ENCODE peak calls at places on chromosomes 3 and 15, in five cellular contexts. One of them, this sample, is unnamed. For H3K79me2, the result is how much of the 10 kb centered on the place peaks cover.

GRCh38 chr3:154973851-154974250 is 106.3 kb upstream of the MME start:
- DNase-seq in SK-N-SH: no peak
- DNase-seq in GM23248: no peak
- DNase-seq in neural progenitor cell: no peak
- DNase-seq in GM23338: no peak
- DNase-seq in this sample: no peak

GRCh38 chr15:60507596-60508424 is 28.9 kb upstream of the ICE2 start:
- DNase-seq in SK-N-SH: peak
- DNase-seq in GM23248: peak
- DNase-seq in neural progenitor cell: peak
- DNase-seq in GM23338: peak
- DNase-seq in this sample: peak

GRCh38 chr3:9779197-9779596 is 9.4 kb upstream of the CAMK1 start:
- DNase-seq in SK-N-SH: no peak
- DNase-seq in GM23248: no peak
- DNase-seq in neural progenitor cell: no peak
- DNase-seq in GM23338: no peak
- DNase-seq in this sample: no peak

GRCh38 chr3:140007946-140008692 is 73.1 kb downstream of the CLSTN2 start:
- DNase-seq in SK-N-SH: no peak
- DNase-seq in GM23248: no peak
- DNase-seq in neural progenitor cell: no peak
- DNase-seq in GM23338: no peak
- DNase-seq in this sample: no peak

GRCh38 chr15:68792901-68793766 is 27.6 kb downstream of the ANP32A start:
- DNase-seq in SK-N-SH: no peak
- DNase-seq in GM23248: no peak
- DNase-seq in neural progenitor cell: no peak
- DNase-seq in GM23338: no peak
- DNase-seq in this sample: no peak

GRCh38 chr15:25329685-25330084 is 109.1 kb downstream of the UBE3A start:
- DNase-seq in SK-N-SH: peak
- DNase-seq in GM23248: no peak
- DNase-seq in neural progenitor cell: no peak
- DNase-seq in GM23338: no peak
- DNase-seq in this sample: no peak

GRCh38 chr3:188164248-188164687 is 10.3 kb downstream of the LPP start:
- DNase-seq in SK-N-SH: no peak
- DNase-seq in GM23248: no peak
- DNase-seq in neural progenitor cell: no peak
- DNase-seq in GM23338: no peak
- DNase-seq in this sample: no peak

GRCh38 chr3:58041182-58041825 is 33.1 kb downstream of the FLNB start:
- DNase-seq in SK-N-SH: no peak
- DNase-seq in GM23248: no peak
- DNase-seq in neural progenitor cell: no peak
- DNase-seq in GM23338: no peak
- DNase-seq in this sample: no peak

GRCh38 chr3:45684327-45684892 is 4.8 kb upstream of the SACM1L start:
- DNase-seq in SK-N-SH: no peak
- DNase-seq in GM23248: no peak
- DNase-seq in neural progenitor cell: no peak
- DNase-seq in GM23338: peak
- DNase-seq in this sample: no peak

GRCh38 chr3:141795311-141795710 is 32.1 kb downstream of the GRK7 start:
- DNase-seq in SK-N-SH: no peak
- DNase-seq in GM23248: peak
- DNase-seq in neural progenitor cell: no peak
- DNase-seq in GM23338: no peak
- DNase-seq in this sample: no peak

GRCh38 chr3:152834354-152835310 is at the start of gene P2RY1:
- DNase-seq in SK-N-SH: peak
- DNase-seq in GM23248: peak
- DNase-seq in neural progenitor cell: peak
- DNase-seq in GM23338: peak
- DNase-seq in this sample: peak

GRCh38 chr3:160781429-160781828 is 25.4 kb downstream of the PPM1L start:
- DNase-seq in SK-N-SH: no peak
- DNase-seq in GM23248: no peak
- DNase-seq in neural progenitor cell: no peak
- DNase-seq in GM23338: no peak
- DNase-seq in this sample: no peak

GRCh38 chr3:179898024-179898423 is 138.7 kb downstream of the PEX5L start:
- DNase-seq in SK-N-SH: peak
- DNase-seq in GM23248: peak
- DNase-seq in neural progenitor cell: peak
- DNase-seq in GM23338: peak
- DNase-seq in this sample: peak

GRCh38 chr3:157120071-157120892 is 39.7 kb downstream of the CCNL1 start:
- DNase-seq in SK-N-SH: no peak
- DNase-seq in GM23248: no peak
- DNase-seq in neural progenitor cell: no peak
- DNase-seq in GM23338: peak
- DNase-seq in this sample: peak

GRCh38 chr15:34582461-34583357 is 742 bp downstream of the GOLGA8B start:
- DNase-seq in SK-N-SH: peak
- DNase-seq in GM23248: peak
- DNase-seq in neural progenitor cell: peak
- DNase-seq in GM23338: peak
- DNase-seq in this sample: peak

GRCh38 chr3:55089211-55089610 is 161.4 kb upstream of the LRTM1 start:
- DNase-seq in SK-N-SH: no peak
- DNase-seq in GM23248: peak
- DNase-seq in neural progenitor cell: no peak
- DNase-seq in GM23338: no peak
- DNase-seq in this sample: no peak

GRCh38 chr3:15933439-15934144 is 135.8 kb upstream of the ANKRD28 start:
- DNase-seq in SK-N-SH: no peak
- DNase-seq in GM23248: peak
- DNase-seq in neural progenitor cell: no peak
- DNase-seq in GM23338: no peak
- DNase-seq in this sample: no peak

GRCh38 chr3:78791745-78792144 is 976.1 kb downstream of the ROBO1 start:
- DNase-seq in SK-N-SH: peak
- DNase-seq in GM23248: no peak
- DNase-seq in neural progenitor cell: no peak
- DNase-seq in GM23338: no peak
- DNase-seq in this sample: no peak

GRCh38 chr3:42500091-42500490 is 2.4 kb upstream of the VIPR1 start:
- DNase-seq in SK-N-SH: no peak
- DNase-seq in GM23248: no peak
- DNase-seq in neural progenitor cell: no peak
- DNase-seq in GM23338: no peak
- DNase-seq in this sample: no peak

GRCh38 chr15:39699531-39700110 is 83.0 kb downstream of the FSIP1 start:
- DNase-seq in SK-N-SH: no peak
- DNase-seq in GM23248: peak
- DNase-seq in neural progenitor cell: no peak
- DNase-seq in GM23338: no peak
- DNase-seq in this sample: no peak

GRCh38 chr15:93072440-93073394 is 16.3 kb downstream of the RGMA start:
- DNase-seq in SK-N-SH: peak
- DNase-seq in GM23248: peak
- DNase-seq in neural progenitor cell: peak
- DNase-seq in GM23338: peak
- DNase-seq in this sample: peak

GRCh38 chr3:160052385-160053047 is 63.9 kb downstream of the IL12A start:
- DNase-seq in SK-N-SH: peak
- DNase-seq in GM23248: peak
- DNase-seq in neural progenitor cell: no peak
- DNase-seq in GM23338: no peak
- DNase-seq in this sample: no peak

GRCh38 chr3:124107074-124107473 is 115.2 kb upstream of the ROPN1 start:
- DNase-seq in SK-N-SH: no peak
- DNase-seq in GM23248: peak
- DNase-seq in neural progenitor cell: no peak
- DNase-seq in GM23338: no peak
- DNase-seq in this sample: no peak

GRCh38 chr3:63642488-63642887 is 10.0 kb upstream of the SNTN start:
- DNase-seq in SK-N-SH: no peak
- DNase-seq in GM23248: peak
- DNase-seq in neural progenitor cell: no peak
- DNase-seq in GM23338: no peak
- DNase-seq in this sample: no peak
- H2AFZ ChIP-seq in SK-N-SH: no peak
- H2AFZ ChIP-seq in GM23248: no peak
- H2AFZ ChIP-seq in neural progenitor cell: no peak
- H2AFZ ChIP-seq in GM23338: no peak
- H2AFZ ChIP-seq in this sample: no peak

GRCh38 chr3:12993623-12994356 is 79.4 kb downstream of the IQSEC1 start:
- DNase-seq in SK-N-SH: peak
- DNase-seq in GM23248: peak
- DNase-seq in neural progenitor cell: peak
- DNase-seq in GM23338: peak
- DNase-seq in this sample: peak
- TF ChIP-seq EZH2phosphoT487 in SK-N-SH: no peak
- TF ChIP-seq EZH2phosphoT487 in GM23248: no peak
- TF ChIP-seq EZH2phosphoT487 in neural progenitor cell: peak
- TF ChIP-seq EZH2phosphoT487 in GM23338: no peak
- TF ChIP-seq EZH2phosphoT487 in this sample: no peak

DNA sequence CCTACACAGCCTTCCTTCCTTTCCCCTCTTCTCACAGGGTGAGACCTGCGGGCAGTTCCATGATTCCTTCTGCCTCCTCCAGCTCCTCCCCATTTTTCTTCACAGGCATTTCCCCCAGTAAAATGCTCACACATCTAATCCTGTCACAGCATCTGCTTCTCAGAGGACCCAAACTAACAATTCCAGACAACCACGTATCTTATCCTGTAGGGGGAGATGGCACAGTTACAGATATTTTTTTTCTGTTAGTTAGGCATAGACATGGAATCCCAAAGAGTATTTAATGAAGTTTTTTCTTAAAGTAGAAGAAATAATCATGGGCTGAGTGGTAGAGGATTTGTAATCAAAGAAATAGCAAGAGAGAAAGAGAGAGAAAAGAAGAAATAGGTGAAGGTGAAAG is 373.1 kb upstream of the ADAMTS9 start:
- DNase-seq in SK-N-SH: no peak
- DNase-seq in GM23248: no peak
- DNase-seq in neural progenitor cell: no peak
- DNase-seq in GM23338: no peak
- DNase-seq in this sample: no peak
- H3K79me2 ChIP-seq in SK-N-SH: under half
- H3K79me2 ChIP-seq in GM23248: under half
- H3K79me2 ChIP-seq in neural progenitor cell: under half
- H3K79me2 ChIP-seq in GM23338: under half
- H3K79me2 ChIP-seq in this sample: under half

DNA sequence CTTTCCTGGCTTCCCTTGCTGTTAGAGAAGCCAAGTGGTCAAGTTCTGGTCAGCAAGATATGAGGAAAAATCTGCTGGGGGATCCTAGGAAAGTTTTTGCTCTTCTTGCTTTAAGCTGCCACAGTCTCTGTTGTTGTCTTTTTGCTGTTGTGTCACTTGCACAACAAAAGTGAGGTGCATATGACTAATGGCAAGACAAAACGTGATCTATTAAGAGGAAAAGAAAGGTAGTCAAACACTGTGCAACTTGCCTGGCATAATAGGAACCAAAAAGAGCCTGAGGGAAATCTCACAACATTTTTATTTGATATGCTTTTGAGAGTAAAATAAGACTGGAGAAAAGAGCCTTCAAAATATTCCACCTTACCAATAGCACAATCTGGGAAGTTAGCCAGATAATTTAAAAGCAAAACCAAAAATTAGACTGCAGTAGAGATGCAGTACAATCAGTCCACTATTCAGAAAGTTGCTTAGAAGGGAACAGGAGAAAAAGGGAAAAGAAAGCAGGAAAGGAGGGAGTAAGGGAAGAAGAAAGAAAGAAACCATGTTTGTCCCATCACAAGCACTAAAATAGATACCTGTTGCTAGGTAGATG is 110.0 kb upstream of the SLC4A7 start:
- DNase-seq in SK-N-SH: no peak
- DNase-seq in GM23248: peak
- DNase-seq in neural progenitor cell: no peak
- DNase-seq in GM23338: no peak
- DNase-seq in this sample: no peak
- H2AFZ ChIP-seq in SK-N-SH: no peak
- H2AFZ ChIP-seq in GM23248: no peak
- H2AFZ ChIP-seq in neural progenitor cell: no peak
- H2AFZ ChIP-seq in GM23338: no peak
- H2AFZ ChIP-seq in this sample: no peak

This sample was measured in hepatocyte.